ENCODE peak calls at places on chromosomes 5 and 9, in nine cellular contexts. M is SW 1271; R is T47D; U is H54; Y is HS-5; Z is aorta; E is skeletal muscle cell; P is stimulated activated CD8-positive, alpha-beta memory T cell treated with anti-CD3 and anti-CD28 coated beads, Interleukin-7, amount 100 ng/mL, for 1 hour; B is dermis microvascular lymphatic vessel endothelial cell. O is an unnamed sample.
A peak's percentile ranks its signal among the peaks of the same experiment; 100 is the strongest.

GRCh38 chr9:135480071-135480941 is 724 bp downstream of the PPP1R26 start:
- DNase-seq in M (no peak), R (peak; percentile 64), U (peak; percentile 67), Y (no peak), Z (no peak), E (no peak), P (no peak), B (peak; percentile 32), O (no peak)

GRCh38 chr9:116287721-116288120 is 134.1 kb downstream of the PAPPA start:
- DNase-seq in M (no peak), R (no peak), U (no peak), Y (no peak), Z (no peak), E (no peak), P (no peak), B (no peak), O (no peak)

GRCh38 chr5:81779125-81779934 is 28.4 kb upstream of the SSBP2 start:
- DNase-seq in M (no peak), R (no peak), U (peak; percentile 12), Y (no peak), Z (peak; percentile 89), E (no peak), P (peak; percentile 3), B (peak; percentile 58), O (no peak)

GRCh38 chr9:121299467-121300282 is 31.7 kb downstream of the GSN start:
- DNase-seq in M (no peak), R (no peak), U (no peak), Y (no peak), Z (peak; percentile 87), E (no peak), P (no peak), B (peak; percentile 57), O (peak; percentile 62)

GRCh38 chr9:123127512-123128075 is 94.1 kb downstream of the GPR21 start:
- DNase-seq in M (no peak), R (no peak), U (no peak), Y (no peak), Z (no peak), E (no peak), P (no peak), B (no peak), O (no peak)

GRCh38 chr9:91182831-91183230 is 178.9 kb downstream of the AUH start:
- DNase-seq in M (no peak), R (no peak), U (no peak), Y (no peak), Z (no peak), E (no peak), P (no peak), B (no peak), O (no peak)

GRCh38 chr5:3828761-3829160 is 233.1 kb downstream of the IRX1 start:
- DNase-seq in M (no peak), R (no peak), U (no peak), Y (no peak), Z (no peak), E (no peak), P (no peak), B (no peak), O (no peak)

GRCh38 chr9:124381073-124381945 is 33.9 kb downstream of the PSMB7 start:
- DNase-seq in M (no peak), R (no peak), U (no peak), Y (peak; percentile 30), Z (no peak), E (no peak), P (no peak), B (peak; percentile 75), O (no peak)

GRCh38 chr5:123047706-123048105 is 11.2 kb upstream of the PPIC start:
- DNase-seq in M (no peak), R (no peak), U (no peak), Y (no peak), Z (no peak), E (no peak), P (no peak), B (no peak), O (no peak)

GRCh38 chr9:121267689-121268597 is at the start of gene GSN:
- DNase-seq in M (peak; percentile 30), R (peak; percentile 74), U (peak; percentile 94), Y (no peak), Z (peak; percentile 95), E (no peak), P (peak; percentile 19), B (peak; percentile 61), O (peak; percentile 74)

GRCh38 chr9:17799383-17799782 is 220.5 kb downstream of the SH3GL2 start:
- DNase-seq in M (no peak), R (no peak), U (peak; percentile 11), Y (no peak), Z (no peak), E (no peak), P (no peak), B (peak; percentile 13), O (no peak)

GRCh38 chr9:42386477-42386876 is 203.0 kb downstream of the SPATA31A6 start:
- DNase-seq in M (no peak), R (no peak), U (no peak), Y (no peak), Z (no peak), E (no peak), P (no peak), B (no peak), O (no peak)

GRCh38 chr9:127580371-127580770 is 31.7 kb upstream of the STXBP1 start:
- DNase-seq in M (no peak), R (no peak), U (no peak), Y (no peak), Z (no peak), E (no peak), P (no peak), B (no peak), O (no peak)

GRCh38 chr5:115100556-115100955 is 69.2 kb downstream of the TRIM36 start:
- DNase-seq in M (no peak), R (no peak), U (no peak), Y (no peak), Z (no peak), E (peak; percentile 13), P (no peak), B (no peak), O (no peak)

GRCh38 chr5:122192883-122193496 is 63.6 kb downstream of the ZNF474 start:
- DNase-seq in M (peak; percentile 5), R (peak; percentile 46), U (peak; percentile 25), Y (no peak), Z (no peak), E (no peak), P (no peak), B (peak; percentile 67), O (peak; percentile 7)

GRCh38 chr9:128911529-128912035 is 9.2 kb upstream of the PHYHD1 start:
- DNase-seq in M (peak; percentile 66), R (no peak), U (peak; percentile 84), Y (peak; percentile 53), Z (peak; percentile 95), E (no peak), P (no peak), B (peak; percentile 92), O (peak; percentile 81)

GRCh38 chr5:147479949-147480348 is 29.9 kb downstream of the DPYSL3 start:
- DNase-seq in M (no peak), R (no peak), U (no peak), Y (no peak), Z (no peak), E (no peak), P (no peak), B (peak; percentile 82), O (no peak)

GRCh38 chr5:122707796-122708195 is 67.1 kb upstream of the SNX2 start:
- DNase-seq in M (no peak), R (no peak), U (peak; percentile 10), Y (no peak), Z (no peak), E (no peak), P (no peak), B (no peak), O (no peak)

GRCh38 chr5:168874713-168875380 is 295.7 kb upstream of the PANK3 start:
- DNase-seq in M (no peak), R (no peak), U (peak; percentile 38), Y (no peak), Z (no peak), E (no peak), P (no peak), B (no peak), O (no peak)

GRCh38 chr5:149198148-149198547 is 56.9 kb downstream of the ABLIM3 start:
- DNase-seq in M (no peak), R (no peak), U (no peak), Y (no peak), Z (no peak), E (no peak), P (no peak), B (no peak), O (no peak)

GRCh38 chr5:81420039-81420667 is 26.2 kb upstream of the ACOT12 start:
- DNase-seq in M (peak; percentile 60), R (no peak), U (peak; percentile 33), Y (peak; percentile 77), Z (no peak), E (peak; percentile 73), P (no peak), B (peak; percentile 84), O (peak; percentile 75)